ENCODE peak calls at places on chromosome 14, in ten cellular contexts. One of them, this sample, is unnamed.

GRCh38 chr14:96287856-96288255 is 31.8 kb downstream of the BDKRB1 start:
- DNase-seq in activated T-cell treated with anti-CD3 and anti-CD28 coated beads for 1 hour: no peak
- DNase-seq in HTR-8/SVneo: no peak
- DNase-seq in naive B cell: no peak
- DNase-seq in ELR: no peak
- DNase-seq in COR-L47: no peak
- DNase-seq in left ventricle myocardium inferior: no peak
- DNase-seq in GM12892: no peak
- DNase-seq in activated CD4-positive, alpha-beta T cell treated with anti-CD3 and anti-CD28 coated beads for 48 hours: no peak
- DNase-seq in stimulated activated CD4-positive, alpha-beta T cell treated with anti-CD3 and anti-CD28 coated beads, Interleukin-15, amount 100 ng/mL, for 48 hours: no peak
- DNase-seq in this sample: no peak

GRCh38 chr14:78921856-78922255 is 751.7 kb downstream of the NRXN3 start:
- DNase-seq in activated T-cell treated with anti-CD3 and anti-CD28 coated beads for 1 hour: no peak
- DNase-seq in HTR-8/SVneo: peak
- DNase-seq in naive B cell: no peak
- DNase-seq in ELR: peak
- DNase-seq in COR-L47: no peak
- DNase-seq in left ventricle myocardium inferior: no peak
- DNase-seq in GM12892: no peak
- DNase-seq in activated CD4-positive, alpha-beta T cell treated with anti-CD3 and anti-CD28 coated beads for 48 hours: no peak
- DNase-seq in stimulated activated CD4-positive, alpha-beta T cell treated with anti-CD3 and anti-CD28 coated beads, Interleukin-15, amount 100 ng/mL, for 48 hours: no peak
- DNase-seq in this sample: no peak

GRCh38 chr14:68853749-68854148 is 60.9 kb upstream of the ZFP36L1 start:
- DNase-seq in activated T-cell treated with anti-CD3 and anti-CD28 coated beads for 1 hour: no peak
- DNase-seq in HTR-8/SVneo: no peak
- DNase-seq in naive B cell: no peak
- DNase-seq in ELR: no peak
- DNase-seq in COR-L47: no peak
- DNase-seq in left ventricle myocardium inferior: no peak
- DNase-seq in GM12892: no peak
- DNase-seq in activated CD4-positive, alpha-beta T cell treated with anti-CD3 and anti-CD28 coated beads for 48 hours: no peak
- DNase-seq in stimulated activated CD4-positive, alpha-beta T cell treated with anti-CD3 and anti-CD28 coated beads, Interleukin-15, amount 100 ng/mL, for 48 hours: no peak
- DNase-seq in this sample: peak

GRCh38 chr14:58747181-58747580 is 109.4 kb downstream of the DACT1 start:
- DNase-seq in activated T-cell treated with anti-CD3 and anti-CD28 coated beads for 1 hour: no peak
- DNase-seq in HTR-8/SVneo: peak
- DNase-seq in naive B cell: no peak
- DNase-seq in ELR: peak
- DNase-seq in COR-L47: no peak
- DNase-seq in left ventricle myocardium inferior: no peak
- DNase-seq in GM12892: no peak
- DNase-seq in activated CD4-positive, alpha-beta T cell treated with anti-CD3 and anti-CD28 coated beads for 48 hours: no peak
- DNase-seq in stimulated activated CD4-positive, alpha-beta T cell treated with anti-CD3 and anti-CD28 coated beads, Interleukin-15, amount 100 ng/mL, for 48 hours: no peak
- DNase-seq in this sample: peak

GRCh38 chr14:94001501-94002396 is 4.6 kb downstream of the CCDC197 start:
- DNase-seq in activated T-cell treated with anti-CD3 and anti-CD28 coated beads for 1 hour: peak
- DNase-seq in HTR-8/SVneo: peak
- DNase-seq in naive B cell: peak
- DNase-seq in ELR: peak
- DNase-seq in COR-L47: peak
- DNase-seq in left ventricle myocardium inferior: peak
- DNase-seq in GM12892: no peak
- DNase-seq in activated CD4-positive, alpha-beta T cell treated with anti-CD3 and anti-CD28 coated beads for 48 hours: peak
- DNase-seq in stimulated activated CD4-positive, alpha-beta T cell treated with anti-CD3 and anti-CD28 coated beads, Interleukin-15, amount 100 ng/mL, for 48 hours: peak
- DNase-seq in this sample: peak

GRCh38 chr14:82075566-82075965 is 541.9 kb upstream of the SEL1L start:
- DNase-seq in activated T-cell treated with anti-CD3 and anti-CD28 coated beads for 1 hour: no peak
- DNase-seq in HTR-8/SVneo: no peak
- DNase-seq in naive B cell: no peak
- DNase-seq in ELR: peak
- DNase-seq in COR-L47: no peak
- DNase-seq in left ventricle myocardium inferior: peak
- DNase-seq in GM12892: no peak
- DNase-seq in activated CD4-positive, alpha-beta T cell treated with anti-CD3 and anti-CD28 coated beads for 48 hours: peak
- DNase-seq in stimulated activated CD4-positive, alpha-beta T cell treated with anti-CD3 and anti-CD28 coated beads, Interleukin-15, amount 100 ng/mL, for 48 hours: no peak
- DNase-seq in this sample: no peak

GRCh38 chr14:100898465-100898864 is 5.1 kb downstream of the RTL1 start:
- DNase-seq in activated T-cell treated with anti-CD3 and anti-CD28 coated beads for 1 hour: no peak
- DNase-seq in HTR-8/SVneo: no peak
- DNase-seq in naive B cell: no peak
- DNase-seq in ELR: no peak
- DNase-seq in COR-L47: no peak
- DNase-seq in left ventricle myocardium inferior: no peak
- DNase-seq in GM12892: no peak
- DNase-seq in activated CD4-positive, alpha-beta T cell treated with anti-CD3 and anti-CD28 coated beads for 48 hours: no peak
- DNase-seq in stimulated activated CD4-positive, alpha-beta T cell treated with anti-CD3 and anti-CD28 coated beads, Interleukin-15, amount 100 ng/mL, for 48 hours: no peak
- DNase-seq in this sample: no peak

GRCh38 chr14:104753528-104754212 is 723 bp downstream of the SIVA1 start:
- DNase-seq in activated T-cell treated with anti-CD3 and anti-CD28 coated beads for 1 hour: no peak
- DNase-seq in HTR-8/SVneo: no peak
- DNase-seq in naive B cell: no peak
- DNase-seq in ELR: peak
- DNase-seq in COR-L47: peak
- DNase-seq in left ventricle myocardium inferior: no peak
- DNase-seq in GM12892: no peak
- DNase-seq in activated CD4-positive, alpha-beta T cell treated with anti-CD3 and anti-CD28 coated beads for 48 hours: peak
- DNase-seq in stimulated activated CD4-positive, alpha-beta T cell treated with anti-CD3 and anti-CD28 coated beads, Interleukin-15, amount 100 ng/mL, for 48 hours: no peak
- DNase-seq in this sample: no peak

GRCh38 chr14:105852378-105853088 is 326.1 kb downstream of the TMEM121 start:
- DNase-seq in activated T-cell treated with anti-CD3 and anti-CD28 coated beads for 1 hour: no peak
- DNase-seq in HTR-8/SVneo: no peak
- DNase-seq in naive B cell: no peak
- DNase-seq in ELR: no peak
- DNase-seq in COR-L47: no peak
- DNase-seq in left ventricle myocardium inferior: no peak
- DNase-seq in GM12892: no peak
- DNase-seq in activated CD4-positive, alpha-beta T cell treated with anti-CD3 and anti-CD28 coated beads for 48 hours: no peak
- DNase-seq in stimulated activated CD4-positive, alpha-beta T cell treated with anti-CD3 and anti-CD28 coated beads, Interleukin-15, amount 100 ng/mL, for 48 hours: no peak
- DNase-seq in this sample: no peak

GRCh38 chr14:70013269-70013873 is 134.2 kb downstream of the SMOC1 start:
- DNase-seq in activated T-cell treated with anti-CD3 and anti-CD28 coated beads for 1 hour: no peak
- DNase-seq in HTR-8/SVneo: peak
- DNase-seq in naive B cell: no peak
- DNase-seq in ELR: peak
- DNase-seq in COR-L47: peak
- DNase-seq in left ventricle myocardium inferior: no peak
- DNase-seq in GM12892: peak
- DNase-seq in activated CD4-positive, alpha-beta T cell treated with anti-CD3 and anti-CD28 coated beads for 48 hours: peak
- DNase-seq in stimulated activated CD4-positive, alpha-beta T cell treated with anti-CD3 and anti-CD28 coated beads, Interleukin-15, amount 100 ng/mL, for 48 hours: peak
- DNase-seq in this sample: no peak

GRCh38 chr14:41605550-41606248 is 977 bp upstream of the LRFN5 start:
- DNase-seq in activated T-cell treated with anti-CD3 and anti-CD28 coated beads for 1 hour: no peak
- DNase-seq in HTR-8/SVneo: no peak
- DNase-seq in naive B cell: no peak
- DNase-seq in ELR: peak
- DNase-seq in COR-L47: peak
- DNase-seq in left ventricle myocardium inferior: no peak
- DNase-seq in GM12892: no peak
- DNase-seq in activated CD4-positive, alpha-beta T cell treated with anti-CD3 and anti-CD28 coated beads for 48 hours: peak
- DNase-seq in stimulated activated CD4-positive, alpha-beta T cell treated with anti-CD3 and anti-CD28 coated beads, Interleukin-15, amount 100 ng/mL, for 48 hours: no peak
- DNase-seq in this sample: no peak

GRCh38 chr14:49461529-49462401 is 124.4 kb downstream of the RPS29 start:
- DNase-seq in activated T-cell treated with anti-CD3 and anti-CD28 coated beads for 1 hour: peak
- DNase-seq in HTR-8/SVneo: peak
- DNase-seq in naive B cell: peak
- DNase-seq in ELR: peak
- DNase-seq in COR-L47: peak
- DNase-seq in left ventricle myocardium inferior: no peak
- DNase-seq in GM12892: no peak
- DNase-seq in activated CD4-positive, alpha-beta T cell treated with anti-CD3 and anti-CD28 coated beads for 48 hours: peak
- DNase-seq in stimulated activated CD4-positive, alpha-beta T cell treated with anti-CD3 and anti-CD28 coated beads, Interleukin-15, amount 100 ng/mL, for 48 hours: peak
- DNase-seq in this sample: peak

GRCh38 chr14:54622189-54622958 is 55.4 kb downstream of the SAMD4A start:
- DNase-seq in activated T-cell treated with anti-CD3 and anti-CD28 coated beads for 1 hour: no peak
- DNase-seq in HTR-8/SVneo: no peak
- DNase-seq in naive B cell: no peak
- DNase-seq in ELR: no peak
- DNase-seq in COR-L47: no peak
- DNase-seq in left ventricle myocardium inferior: no peak
- DNase-seq in GM12892: peak
- DNase-seq in activated CD4-positive, alpha-beta T cell treated with anti-CD3 and anti-CD28 coated beads for 48 hours: peak
- DNase-seq in stimulated activated CD4-positive, alpha-beta T cell treated with anti-CD3 and anti-CD28 coated beads, Interleukin-15, amount 100 ng/mL, for 48 hours: peak
- DNase-seq in this sample: no peak

GRCh38 chr14:92987713-92988510 is 65.0 kb downstream of the CHGA start:
- DNase-seq in activated T-cell treated with anti-CD3 and anti-CD28 coated beads for 1 hour: no peak
- DNase-seq in HTR-8/SVneo: no peak
- DNase-seq in naive B cell: no peak
- DNase-seq in ELR: no peak
- DNase-seq in COR-L47: no peak
- DNase-seq in left ventricle myocardium inferior: no peak
- DNase-seq in GM12892: no peak
- DNase-seq in activated CD4-positive, alpha-beta T cell treated with anti-CD3 and anti-CD28 coated beads for 48 hours: no peak
- DNase-seq in stimulated activated CD4-positive, alpha-beta T cell treated with anti-CD3 and anti-CD28 coated beads, Interleukin-15, amount 100 ng/mL, for 48 hours: no peak
- DNase-seq in this sample: no peak

GRCh38 chr14:72448212-72448611 is 445.7 kb downstream of the DPF3 start:
- DNase-seq in activated T-cell treated with anti-CD3 and anti-CD28 coated beads for 1 hour: no peak
- DNase-seq in HTR-8/SVneo: no peak
- DNase-seq in naive B cell: no peak
- DNase-seq in ELR: no peak
- DNase-seq in COR-L47: no peak
- DNase-seq in left ventricle myocardium inferior: no peak
- DNase-seq in GM12892: no peak
- DNase-seq in activated CD4-positive, alpha-beta T cell treated with anti-CD3 and anti-CD28 coated beads for 48 hours: no peak
- DNase-seq in stimulated activated CD4-positive, alpha-beta T cell treated with anti-CD3 and anti-CD28 coated beads, Interleukin-15, amount 100 ng/mL, for 48 hours: no peak
- DNase-seq in this sample: no peak

GRCh38 chr14:40842816-40843215 is 763.9 kb upstream of the LRFN5 start:
- DNase-seq in activated T-cell treated with anti-CD3 and anti-CD28 coated beads for 1 hour: no peak
- DNase-seq in HTR-8/SVneo: no peak
- DNase-seq in naive B cell: no peak
- DNase-seq in ELR: no peak
- DNase-seq in COR-L47: no peak
- DNase-seq in left ventricle myocardium inferior: no peak
- DNase-seq in GM12892: no peak
- DNase-seq in activated CD4-positive, alpha-beta T cell treated with anti-CD3 and anti-CD28 coated beads for 48 hours: no peak
- DNase-seq in stimulated activated CD4-positive, alpha-beta T cell treated with anti-CD3 and anti-CD28 coated beads, Interleukin-15, amount 100 ng/mL, for 48 hours: no peak
- DNase-seq in this sample: no peak

GRCh38 chr14:100239200-100239839 is 376 bp downstream of the YY1 start:
- DNase-seq in activated T-cell treated with anti-CD3 and anti-CD28 coated beads for 1 hour: no peak
- DNase-seq in HTR-8/SVneo: no peak
- DNase-seq in naive B cell: no peak
- DNase-seq in ELR: peak
- DNase-seq in COR-L47: peak
- DNase-seq in left ventricle myocardium inferior: peak
- DNase-seq in GM12892: no peak
- DNase-seq in activated CD4-positive, alpha-beta T cell treated with anti-CD3 and anti-CD28 coated beads for 48 hours: peak
- DNase-seq in stimulated activated CD4-positive, alpha-beta T cell treated with anti-CD3 and anti-CD28 coated beads, Interleukin-15, amount 100 ng/mL, for 48 hours: no peak
- DNase-seq in this sample: peak

GRCh38 chr14:95033851-95034622 is 123.3 kb downstream of the DICER1 start:
- DNase-seq in activated T-cell treated with anti-CD3 and anti-CD28 coated beads for 1 hour: no peak
- DNase-seq in HTR-8/SVneo: no peak
- DNase-seq in naive B cell: no peak
- DNase-seq in ELR: no peak
- DNase-seq in COR-L47: no peak
- DNase-seq in left ventricle myocardium inferior: no peak
- DNase-seq in GM12892: no peak
- DNase-seq in activated CD4-positive, alpha-beta T cell treated with anti-CD3 and anti-CD28 coated beads for 48 hours: no peak
- DNase-seq in stimulated activated CD4-positive, alpha-beta T cell treated with anti-CD3 and anti-CD28 coated beads, Interleukin-15, amount 100 ng/mL, for 48 hours: no peak
- DNase-seq in this sample: no peak

GRCh38 chr14:72573725-72574426 is 320.0 kb downstream of the DPF3 start:
- DNase-seq in activated T-cell treated with anti-CD3 and anti-CD28 coated beads for 1 hour: no peak
- DNase-seq in HTR-8/SVneo: no peak
- DNase-seq in naive B cell: no peak
- DNase-seq in ELR: no peak
- DNase-seq in COR-L47: no peak
- DNase-seq in left ventricle myocardium inferior: no peak
- DNase-seq in GM12892: no peak
- DNase-seq in activated CD4-positive, alpha-beta T cell treated with anti-CD3 and anti-CD28 coated beads for 48 hours: no peak
- DNase-seq in stimulated activated CD4-positive, alpha-beta T cell treated with anti-CD3 and anti-CD28 coated beads, Interleukin-15, amount 100 ng/mL, for 48 hours: no peak
- DNase-seq in this sample: no peak

GRCh38 chr14:105537580-105538474 is 11.4 kb downstream of the TMEM121 start:
- DNase-seq in activated T-cell treated with anti-CD3 and anti-CD28 coated beads for 1 hour: peak
- DNase-seq in HTR-8/SVneo: peak
- DNase-seq in naive B cell: peak
- DNase-seq in ELR: peak
- DNase-seq in COR-L47: peak
- DNase-seq in left ventricle myocardium inferior: peak
- DNase-seq in GM12892: peak
- DNase-seq in activated CD4-positive, alpha-beta T cell treated with anti-CD3 and anti-CD28 coated beads for 48 hours: peak
- DNase-seq in stimulated activated CD4-positive, alpha-beta T cell treated with anti-CD3 and anti-CD28 coated beads, Interleukin-15, amount 100 ng/mL, for 48 hours: peak
- DNase-seq in this sample: peak

GRCh38 chr14:36356862-36357261 is 36.4 kb upstream of the MBIP start:
- DNase-seq in activated T-cell treated with anti-CD3 and anti-CD28 coated beads for 1 hour: no peak
- DNase-seq in HTR-8/SVneo: no peak
- DNase-seq in naive B cell: no peak
- DNase-seq in ELR: no peak
- DNase-seq in COR-L47: no peak
- DNase-seq in left ventricle myocardium inferior: no peak
- DNase-seq in GM12892: no peak
- DNase-seq in activated CD4-positive, alpha-beta T cell treated with anti-CD3 and anti-CD28 coated beads for 48 hours: no peak
- DNase-seq in stimulated activated CD4-positive, alpha-beta T cell treated with anti-CD3 and anti-CD28 coated beads, Interleukin-15, amount 100 ng/mL, for 48 hours: no peak
- DNase-seq in this sample: no peak

GRCh38 chr14:52080171-52080800 is 11.4 kb upstream of the NID2 start:
- DNase-seq in activated T-cell treated with anti-CD3 and anti-CD28 coated beads for 1 hour: no peak
- DNase-seq in HTR-8/SVneo: no peak
- DNase-seq in naive B cell: no peak
- DNase-seq in ELR: peak
- DNase-seq in COR-L47: no peak
- DNase-seq in left ventricle myocardium inferior: no peak
- DNase-seq in GM12892: no peak
- DNase-seq in activated CD4-positive, alpha-beta T cell treated with anti-CD3 and anti-CD28 coated beads for 48 hours: no peak
- DNase-seq in stimulated activated CD4-positive, alpha-beta T cell treated with anti-CD3 and anti-CD28 coated beads, Interleukin-15, amount 100 ng/mL, for 48 hours: no peak
- DNase-seq in this sample: no peak

GRCh38 chr14:32331227-32331597 is 2.1 kb downstream of the AKAP6 start:
- DNase-seq in activated T-cell treated with anti-CD3 and anti-CD28 coated beads for 1 hour: no peak
- DNase-seq in HTR-8/SVneo: no peak
- DNase-seq in naive B cell: no peak
- DNase-seq in ELR: no peak
- DNase-seq in COR-L47: peak
- DNase-seq in left ventricle myocardium inferior: no peak
- DNase-seq in GM12892: no peak
- DNase-seq in activated CD4-positive, alpha-beta T cell treated with anti-CD3 and anti-CD28 coated beads for 48 hours: no peak
- DNase-seq in stimulated activated CD4-positive, alpha-beta T cell treated with anti-CD3 and anti-CD28 coated beads, Interleukin-15, amount 100 ng/mL, for 48 hours: no peak
- DNase-seq in this sample: no peak

GRCh38 chr14:76486251-76486743 is 110.4 kb downstream of the ESRRB start:
- DNase-seq in activated T-cell treated with anti-CD3 and anti-CD28 coated beads for 1 hour: no peak
- DNase-seq in HTR-8/SVneo: no peak
- DNase-seq in naive B cell: no peak
- DNase-seq in ELR: no peak
- DNase-seq in COR-L47: peak
- DNase-seq in left ventricle myocardium inferior: no peak
- DNase-seq in GM12892: no peak
- DNase-seq in activated CD4-positive, alpha-beta T cell treated with anti-CD3 and anti-CD28 coated beads for 48 hours: no peak
- DNase-seq in stimulated activated CD4-positive, alpha-beta T cell treated with anti-CD3 and anti-CD28 coated beads, Interleukin-15, amount 100 ng/mL, for 48 hours: no peak
- DNase-seq in this sample: no peak

GRCh38 chr14:96592591-96593388 is 90.6 kb downstream of the PAPOLA start:
- DNase-seq in activated T-cell treated with anti-CD3 and anti-CD28 coated beads for 1 hour: peak
- DNase-seq in HTR-8/SVneo: no peak
- DNase-seq in naive B cell: peak
- DNase-seq in ELR: peak
- DNase-seq in COR-L47: no peak
- DNase-seq in left ventricle myocardium inferior: peak
- DNase-seq in GM12892: peak
- DNase-seq in activated CD4-positive, alpha-beta T cell treated with anti-CD3 and anti-CD28 coated beads for 48 hours: peak
- DNase-seq in stimulated activated CD4-positive, alpha-beta T cell treated with anti-CD3 and anti-CD28 coated beads, Interleukin-15, amount 100 ng/mL, for 48 hours: peak
- DNase-seq in this sample: no peak

GRCh38 chr14:102029956-102030355 is 56.9 kb downstream of the HSP90AA1 start:
- DNase-seq in activated T-cell treated with anti-CD3 and anti-CD28 coated beads for 1 hour: no peak
- DNase-seq in HTR-8/SVneo: no peak
- DNase-seq in naive B cell: no peak
- DNase-seq in ELR: no peak
- DNase-seq in COR-L47: peak
- DNase-seq in left ventricle myocardium inferior: no peak
- DNase-seq in GM12892: no peak
- DNase-seq in activated CD4-positive, alpha-beta T cell treated with anti-CD3 and anti-CD28 coated beads for 48 hours: no peak
- DNase-seq in stimulated activated CD4-positive, alpha-beta T cell treated with anti-CD3 and anti-CD28 coated beads, Interleukin-15, amount 100 ng/mL, for 48 hours: no peak
- DNase-seq in this sample: no peak